ENCODE peak calls at places on chromosomes 5 and 9, in eight cellular contexts. One of them, this sample, is unnamed.

GRCh38 chr9:99171225-99172128 is 50.3 kb downstream of the ALG2 start:
- DNase-seq in right lobe of liver: no peak
- DNase-seq in NCI-H2171 treated with DMSO at 0.1 percent for 48 hours: no peak
- DNase-seq in stimulated activated CD8-positive, alpha-beta memory T cell treated with anti-CD3 and anti-CD28 coated beads, Interleukin-4, amount 100 ng/mL, for 24 hours: no peak
- DNase-seq in NCI-H1694: no peak
- DNase-seq in A549: no peak
- DNase-seq in GM12865: no peak
- DNase-seq in naive thymus-derived CD8-positive, alpha-beta T cell: no peak
- DNase-seq in this sample: no peak

GRCh38 chr5:112703866-112704820 is 33.5 kb upstream of the APC start:
- DNase-seq in right lobe of liver: no peak
- DNase-seq in NCI-H2171 treated with DMSO at 0.1 percent for 48 hours: peak
- DNase-seq in A549: no peak
- DNase-seq in GM12865: no peak
- DNase-seq in NCI-H1694: no peak
- DNase-seq in naive thymus-derived CD8-positive, alpha-beta T cell: no peak
- DNase-seq in stimulated activated CD8-positive, alpha-beta memory T cell treated with anti-CD3 and anti-CD28 coated beads, Interleukin-4, amount 100 ng/mL, for 24 hours: no peak
- DNase-seq in this sample: no peak

GRCh38 chr5:28344803-28345433 is 1306.5 kb upstream of the CDH9 start:
- DNase-seq in A549: peak
- DNase-seq in NCI-H2171 treated with DMSO at 0.1 percent for 48 hours: peak
- DNase-seq in stimulated activated CD8-positive, alpha-beta memory T cell treated with anti-CD3 and anti-CD28 coated beads, Interleukin-4, amount 100 ng/mL, for 24 hours: no peak
- DNase-seq in right lobe of liver: no peak
- DNase-seq in naive thymus-derived CD8-positive, alpha-beta T cell: no peak
- DNase-seq in NCI-H1694: peak
- DNase-seq in GM12865: peak
- DNase-seq in this sample: no peak

GRCh38 chr9:29750062-29750461 is 2176.8 kb upstream of the C9orf72 start:
- DNase-seq in GM12865: no peak
- DNase-seq in NCI-H1694: no peak
- DNase-seq in right lobe of liver: no peak
- DNase-seq in NCI-H2171 treated with DMSO at 0.1 percent for 48 hours: no peak
- DNase-seq in naive thymus-derived CD8-positive, alpha-beta T cell: no peak
- DNase-seq in stimulated activated CD8-positive, alpha-beta memory T cell treated with anti-CD3 and anti-CD28 coated beads, Interleukin-4, amount 100 ng/mL, for 24 hours: no peak
- DNase-seq in A549: no peak
- DNase-seq in this sample: no peak

GRCh38 chr5:71832812-71833456 is 113.9 kb downstream of the CARTPT start:
- DNase-seq in NCI-H1694: no peak
- DNase-seq in A549: peak
- DNase-seq in right lobe of liver: no peak
- DNase-seq in naive thymus-derived CD8-positive, alpha-beta T cell: no peak
- DNase-seq in GM12865: no peak
- DNase-seq in NCI-H2171 treated with DMSO at 0.1 percent for 48 hours: no peak
- DNase-seq in stimulated activated CD8-positive, alpha-beta memory T cell treated with anti-CD3 and anti-CD28 coated beads, Interleukin-4, amount 100 ng/mL, for 24 hours: no peak
- DNase-seq in this sample: no peak

GRCh38 chr5:98784411-98784810 is 10.9 kb downstream of the RGMB start:
- DNase-seq in NCI-H1694: no peak
- DNase-seq in GM12865: no peak
- DNase-seq in A549: no peak
- DNase-seq in NCI-H2171 treated with DMSO at 0.1 percent for 48 hours: no peak
- DNase-seq in naive thymus-derived CD8-positive, alpha-beta T cell: no peak
- DNase-seq in stimulated activated CD8-positive, alpha-beta memory T cell treated with anti-CD3 and anti-CD28 coated beads, Interleukin-4, amount 100 ng/mL, for 24 hours: no peak
- DNase-seq in right lobe of liver: no peak
- DNase-seq in this sample: no peak

GRCh38 chr5:35919191-35919590 is 19.2 kb downstream of the CAPSL start:
- DNase-seq in A549: no peak
- DNase-seq in naive thymus-derived CD8-positive, alpha-beta T cell: no peak
- DNase-seq in NCI-H1694: no peak
- DNase-seq in NCI-H2171 treated with DMSO at 0.1 percent for 48 hours: no peak
- DNase-seq in right lobe of liver: no peak
- DNase-seq in stimulated activated CD8-positive, alpha-beta memory T cell treated with anti-CD3 and anti-CD28 coated beads, Interleukin-4, amount 100 ng/mL, for 24 hours: no peak
- DNase-seq in GM12865: no peak
- DNase-seq in this sample: no peak

GRCh38 chr5:60185230-60186104 is 291.9 kb upstream of the PDE4D start:
- DNase-seq in NCI-H1694: no peak
- DNase-seq in NCI-H2171 treated with DMSO at 0.1 percent for 48 hours: no peak
- DNase-seq in GM12865: peak
- DNase-seq in stimulated activated CD8-positive, alpha-beta memory T cell treated with anti-CD3 and anti-CD28 coated beads, Interleukin-4, amount 100 ng/mL, for 24 hours: no peak
- DNase-seq in A549: no peak
- DNase-seq in right lobe of liver: no peak
- DNase-seq in naive thymus-derived CD8-positive, alpha-beta T cell: no peak
- DNase-seq in this sample: no peak

GRCh38 chr5:79743846-79744605 is 54.4 kb downstream of the CMYA5 start:
- DNase-seq in A549: no peak
- DNase-seq in NCI-H2171 treated with DMSO at 0.1 percent for 48 hours: no peak
- DNase-seq in naive thymus-derived CD8-positive, alpha-beta T cell: no peak
- DNase-seq in stimulated activated CD8-positive, alpha-beta memory T cell treated with anti-CD3 and anti-CD28 coated beads, Interleukin-4, amount 100 ng/mL, for 24 hours: no peak
- DNase-seq in right lobe of liver: no peak
- DNase-seq in NCI-H1694: no peak
- DNase-seq in GM12865: no peak
- DNase-seq in this sample: no peak

GRCh38 chr5:56569051-56569450 is 246.3 kb upstream of the MAP3K1 start:
- DNase-seq in naive thymus-derived CD8-positive, alpha-beta T cell: no peak
- DNase-seq in stimulated activated CD8-positive, alpha-beta memory T cell treated with anti-CD3 and anti-CD28 coated beads, Interleukin-4, amount 100 ng/mL, for 24 hours: no peak
- DNase-seq in A549: no peak
- DNase-seq in NCI-H2171 treated with DMSO at 0.1 percent for 48 hours: no peak
- DNase-seq in GM12865: no peak
- DNase-seq in right lobe of liver: no peak
- DNase-seq in NCI-H1694: no peak
- DNase-seq in this sample: no peak

GRCh38 chr9:34971146-34971811 is 13.2 kb downstream of the PHF24 start:
- DNase-seq in A549: no peak
- DNase-seq in NCI-H2171 treated with DMSO at 0.1 percent for 48 hours: no peak
- DNase-seq in right lobe of liver: no peak
- DNase-seq in naive thymus-derived CD8-positive, alpha-beta T cell: no peak
- DNase-seq in stimulated activated CD8-positive, alpha-beta memory T cell treated with anti-CD3 and anti-CD28 coated beads, Interleukin-4, amount 100 ng/mL, for 24 hours: no peak
- DNase-seq in NCI-H1694: no peak
- DNase-seq in GM12865: no peak
- DNase-seq in this sample: no peak

GRCh38 chr9:4849364-4849763 is 56.6 kb downstream of the RCL1 start:
- DNase-seq in naive thymus-derived CD8-positive, alpha-beta T cell: no peak
- DNase-seq in NCI-H2171 treated with DMSO at 0.1 percent for 48 hours: no peak
- DNase-seq in NCI-H1694: no peak
- DNase-seq in right lobe of liver: peak
- DNase-seq in GM12865: no peak
- DNase-seq in A549: no peak
- DNase-seq in stimulated activated CD8-positive, alpha-beta memory T cell treated with anti-CD3 and anti-CD28 coated beads, Interleukin-4, amount 100 ng/mL, for 24 hours: no peak
- DNase-seq in this sample: no peak

GRCh38 chr9:108205276-108205675 is 650.5 kb downstream of the ACTL7B start:
- DNase-seq in stimulated activated CD8-positive, alpha-beta memory T cell treated with anti-CD3 and anti-CD28 coated beads, Interleukin-4, amount 100 ng/mL, for 24 hours: no peak
- DNase-seq in A549: no peak
- DNase-seq in NCI-H2171 treated with DMSO at 0.1 percent for 48 hours: no peak
- DNase-seq in naive thymus-derived CD8-positive, alpha-beta T cell: no peak
- DNase-seq in GM12865: no peak
- DNase-seq in NCI-H1694: no peak
- DNase-seq in right lobe of liver: no peak
- DNase-seq in this sample: no peak

GRCh38 chr5:43839218-43839617 is 236.2 kb downstream of the NNT start:
- DNase-seq in stimulated activated CD8-positive, alpha-beta memory T cell treated with anti-CD3 and anti-CD28 coated beads, Interleukin-4, amount 100 ng/mL, for 24 hours: no peak
- DNase-seq in right lobe of liver: no peak
- DNase-seq in NCI-H1694: no peak
- DNase-seq in NCI-H2171 treated with DMSO at 0.1 percent for 48 hours: no peak
- DNase-seq in GM12865: no peak
- DNase-seq in naive thymus-derived CD8-positive, alpha-beta T cell: no peak
- DNase-seq in A549: no peak
- DNase-seq in this sample: no peak

GRCh38 chr9:93301911-93302525 is 118.1 kb downstream of the WNK2 start:
- DNase-seq in NCI-H1694: no peak
- DNase-seq in GM12865: no peak
- DNase-seq in right lobe of liver: no peak
- DNase-seq in naive thymus-derived CD8-positive, alpha-beta T cell: no peak
- DNase-seq in A549: no peak
- DNase-seq in stimulated activated CD8-positive, alpha-beta memory T cell treated with anti-CD3 and anti-CD28 coated beads, Interleukin-4, amount 100 ng/mL, for 24 hours: no peak
- DNase-seq in NCI-H2171 treated with DMSO at 0.1 percent for 48 hours: no peak
- DNase-seq in this sample: no peak

GRCh38 chr9:20024159-20024571 is 235.3 kb upstream of the SLC24A2 start:
- DNase-seq in NCI-H2171 treated with DMSO at 0.1 percent for 48 hours: no peak
- DNase-seq in A549: no peak
- DNase-seq in naive thymus-derived CD8-positive, alpha-beta T cell: no peak
- DNase-seq in right lobe of liver: no peak
- DNase-seq in NCI-H1694: no peak
- DNase-seq in stimulated activated CD8-positive, alpha-beta memory T cell treated with anti-CD3 and anti-CD28 coated beads, Interleukin-4, amount 100 ng/mL, for 24 hours: no peak
- DNase-seq in GM12865: no peak
- DNase-seq in this sample: no peak

GRCh38 chr5:109005611-109006010 is 257.9 kb downstream of the FER start:
- DNase-seq in NCI-H1694: no peak
- DNase-seq in GM12865: no peak
- DNase-seq in naive thymus-derived CD8-positive, alpha-beta T cell: no peak
- DNase-seq in A549: no peak
- DNase-seq in right lobe of liver: no peak
- DNase-seq in stimulated activated CD8-positive, alpha-beta memory T cell treated with anti-CD3 and anti-CD28 coated beads, Interleukin-4, amount 100 ng/mL, for 24 hours: no peak
- DNase-seq in NCI-H2171 treated with DMSO at 0.1 percent for 48 hours: no peak
- DNase-seq in this sample: no peak

GRCh38 chr9:115717711-115718173 is 435.8 kb upstream of the PAPPA start:
- DNase-seq in NCI-H1694: no peak
- DNase-seq in A549: no peak
- DNase-seq in naive thymus-derived CD8-positive, alpha-beta T cell: no peak
- DNase-seq in NCI-H2171 treated with DMSO at 0.1 percent for 48 hours: no peak
- DNase-seq in GM12865: no peak
- DNase-seq in stimulated activated CD8-positive, alpha-beta memory T cell treated with anti-CD3 and anti-CD28 coated beads, Interleukin-4, amount 100 ng/mL, for 24 hours: no peak
- DNase-seq in right lobe of liver: no peak
- DNase-seq in this sample: no peak

GRCh38 chr9:100674419-100675122 is 96.7 kb downstream of the CAVIN4 start:
- DNase-seq in naive thymus-derived CD8-positive, alpha-beta T cell: no peak
- DNase-seq in A549: no peak
- DNase-seq in stimulated activated CD8-positive, alpha-beta memory T cell treated with anti-CD3 and anti-CD28 coated beads, Interleukin-4, amount 100 ng/mL, for 24 hours: no peak
- DNase-seq in NCI-H2171 treated with DMSO at 0.1 percent for 48 hours: peak
- DNase-seq in GM12865: no peak
- DNase-seq in right lobe of liver: no peak
- DNase-seq in NCI-H1694: peak
- DNase-seq in this sample: no peak

GRCh38 chr5:153456354-153456753 is 34.1 kb upstream of the GRIA1 start:
- DNase-seq in stimulated activated CD8-positive, alpha-beta memory T cell treated with anti-CD3 and anti-CD28 coated beads, Interleukin-4, amount 100 ng/mL, for 24 hours: no peak
- DNase-seq in A549: no peak
- DNase-seq in right lobe of liver: no peak
- DNase-seq in NCI-H1694: no peak
- DNase-seq in naive thymus-derived CD8-positive, alpha-beta T cell: no peak
- DNase-seq in GM12865: no peak
- DNase-seq in NCI-H2171 treated with DMSO at 0.1 percent for 48 hours: no peak
- DNase-seq in this sample: no peak